ENCODE peak calls at places on chromosomes 7 and 10, in ten cellular contexts. One of them, this sample, is unnamed.

GRCh38 chr7:127474457-127474856 is 81.9 kb upstream of the ZNF800 start:
- DNase-seq in AG04449: no peak
- DNase-seq in NCI-H1436: no peak
- DNase-seq in EL: no peak
- DNase-seq in Caki2: no peak
- DNase-seq in fibroblast of lung: peak; percentile 11
- DNase-seq in kidney: no peak
- DNase-seq in HT1080: no peak
- DNase-seq in activated CD4-positive, alpha-beta T cell treated with anti-CD3 and anti-CD28 coated beads, Interleukin-2, amount 50 U/mL, for 1 hour: no peak
- DNase-seq in brain microvascular endothelial cell: no peak
- DNase-seq in this sample: no peak

GRCh38 chr10:131277969-131278368 is 33.6 kb downstream of the TCERG1L start:
- DNase-seq in AG04449: no peak
- DNase-seq in NCI-H1436: no peak
- DNase-seq in EL: no peak
- DNase-seq in Caki2: no peak
- DNase-seq in fibroblast of lung: no peak
- DNase-seq in kidney: no peak
- DNase-seq in HT1080: no peak
- DNase-seq in activated CD4-positive, alpha-beta T cell treated with anti-CD3 and anti-CD28 coated beads, Interleukin-2, amount 50 U/mL, for 1 hour: no peak
- DNase-seq in brain microvascular endothelial cell: no peak
- DNase-seq in this sample: no peak

GRCh38 chr7:50690541-50691011 is 92.1 kb downstream of the GRB10 start:
- DNase-seq in AG04449: no peak
- DNase-seq in NCI-H1436: no peak
- DNase-seq in EL: no peak
- DNase-seq in Caki2: no peak
- DNase-seq in fibroblast of lung: peak; percentile 52
- DNase-seq in kidney: no peak
- DNase-seq in HT1080: no peak
- DNase-seq in activated CD4-positive, alpha-beta T cell treated with anti-CD3 and anti-CD28 coated beads, Interleukin-2, amount 50 U/mL, for 1 hour: no peak
- DNase-seq in brain microvascular endothelial cell: no peak
- DNase-seq in this sample: peak; percentile 85

GRCh38 chr10:110501142-110501937 is 3.6 kb downstream of the DUSP5 start:
- DNase-seq in AG04449: no peak
- DNase-seq in NCI-H1436: no peak
- DNase-seq in EL: peak; percentile 97
- DNase-seq in Caki2: peak; percentile 91
- DNase-seq in fibroblast of lung: peak; percentile 94
- DNase-seq in kidney: peak; percentile 95
- DNase-seq in HT1080: peak; percentile 98
- DNase-seq in activated CD4-positive, alpha-beta T cell treated with anti-CD3 and anti-CD28 coated beads, Interleukin-2, amount 50 U/mL, for 1 hour: peak; percentile 40
- DNase-seq in brain microvascular endothelial cell: peak; percentile 95
- DNase-seq in this sample: peak; percentile 30

GRCh38 chr7:127056202-127056601 is 196.5 kb downstream of the GRM8 start:
- DNase-seq in AG04449: no peak
- DNase-seq in NCI-H1436: no peak
- DNase-seq in EL: no peak
- DNase-seq in Caki2: no peak
- DNase-seq in fibroblast of lung: no peak
- DNase-seq in kidney: no peak
- DNase-seq in HT1080: no peak
- DNase-seq in activated CD4-positive, alpha-beta T cell treated with anti-CD3 and anti-CD28 coated beads, Interleukin-2, amount 50 U/mL, for 1 hour: no peak
- DNase-seq in brain microvascular endothelial cell: no peak
- DNase-seq in this sample: no peak

GRCh38 chr7:68276725-68277124 is 1280.1 kb downstream of the TYW1 start:
- DNase-seq in AG04449: no peak
- DNase-seq in NCI-H1436: no peak
- DNase-seq in EL: no peak
- DNase-seq in Caki2: no peak
- DNase-seq in fibroblast of lung: no peak
- DNase-seq in kidney: no peak
- DNase-seq in HT1080: no peak
- DNase-seq in activated CD4-positive, alpha-beta T cell treated with anti-CD3 and anti-CD28 coated beads, Interleukin-2, amount 50 U/mL, for 1 hour: no peak
- DNase-seq in brain microvascular endothelial cell: no peak
- DNase-seq in this sample: no peak

GRCh38 chr10:17216217-17216900 is 11.7 kb upstream of the VIM start:
- DNase-seq in AG04449: peak; percentile 97
- DNase-seq in NCI-H1436: no peak
- DNase-seq in EL: peak; percentile 93
- DNase-seq in Caki2: peak; percentile 96
- DNase-seq in fibroblast of lung: peak; percentile 100
- DNase-seq in kidney: no peak
- DNase-seq in HT1080: peak; percentile 99
- DNase-seq in activated CD4-positive, alpha-beta T cell treated with anti-CD3 and anti-CD28 coated beads, Interleukin-2, amount 50 U/mL, for 1 hour: no peak
- DNase-seq in brain microvascular endothelial cell: peak; percentile 95
- DNase-seq in this sample: no peak

GRCh38 chr10:73556855-73557254 is 34.3 kb downstream of the USP54 start:
- DNase-seq in AG04449: no peak
- DNase-seq in NCI-H1436: no peak
- DNase-seq in EL: no peak
- DNase-seq in Caki2: no peak
- DNase-seq in fibroblast of lung: no peak
- DNase-seq in kidney: no peak
- DNase-seq in HT1080: no peak
- DNase-seq in activated CD4-positive, alpha-beta T cell treated with anti-CD3 and anti-CD28 coated beads, Interleukin-2, amount 50 U/mL, for 1 hour: no peak
- DNase-seq in brain microvascular endothelial cell: no peak
- DNase-seq in this sample: no peak

GRCh38 chr10:49649936-49650723 is 29.3 kb upstream of the C10orf53 start:
- DNase-seq in AG04449: no peak
- DNase-seq in NCI-H1436: no peak
- DNase-seq in EL: no peak
- DNase-seq in Caki2: no peak
- DNase-seq in fibroblast of lung: no peak
- DNase-seq in kidney: no peak
- DNase-seq in HT1080: no peak
- DNase-seq in activated CD4-positive, alpha-beta T cell treated with anti-CD3 and anti-CD28 coated beads, Interleukin-2, amount 50 U/mL, for 1 hour: no peak
- DNase-seq in brain microvascular endothelial cell: no peak
- DNase-seq in this sample: no peak

GRCh38 chr7:133512560-133512959 is 259.7 kb downstream of the EXOC4 start:
- DNase-seq in AG04449: peak; percentile 59
- DNase-seq in NCI-H1436: no peak
- DNase-seq in EL: peak; percentile 81
- DNase-seq in Caki2: peak; percentile 67
- DNase-seq in fibroblast of lung: peak; percentile 98
- DNase-seq in kidney: no peak
- DNase-seq in HT1080: peak; percentile 93
- DNase-seq in activated CD4-positive, alpha-beta T cell treated with anti-CD3 and anti-CD28 coated beads, Interleukin-2, amount 50 U/mL, for 1 hour: no peak
- DNase-seq in brain microvascular endothelial cell: peak; percentile 84
- DNase-seq in this sample: no peak

GRCh38 chr10:100222529-100222928 is 6.9 kb downstream of the CHUK start:
- DNase-seq in AG04449: no peak
- DNase-seq in NCI-H1436: no peak
- DNase-seq in EL: no peak
- DNase-seq in Caki2: no peak
- DNase-seq in fibroblast of lung: no peak
- DNase-seq in kidney: no peak
- DNase-seq in HT1080: no peak
- DNase-seq in activated CD4-positive, alpha-beta T cell treated with anti-CD3 and anti-CD28 coated beads, Interleukin-2, amount 50 U/mL, for 1 hour: no peak
- DNase-seq in brain microvascular endothelial cell: no peak
- DNase-seq in this sample: no peak

GRCh38 chr10:124605001-124605370 is 139.2 kb downstream of the FAM53B start:
- DNase-seq in AG04449: no peak
- DNase-seq in NCI-H1436: no peak
- DNase-seq in EL: no peak
- DNase-seq in Caki2: no peak
- DNase-seq in fibroblast of lung: no peak
- DNase-seq in kidney: no peak
- DNase-seq in HT1080: no peak
- DNase-seq in activated CD4-positive, alpha-beta T cell treated with anti-CD3 and anti-CD28 coated beads, Interleukin-2, amount 50 U/mL, for 1 hour: no peak
- DNase-seq in brain microvascular endothelial cell: no peak
- DNase-seq in this sample: no peak

GRCh38 chr10:63819753-63820347 is 298.6 kb downstream of the REEP3 start:
- DNase-seq in AG04449: peak; percentile 12
- DNase-seq in NCI-H1436: peak; percentile 6
- DNase-seq in EL: peak; percentile 55
- DNase-seq in Caki2: peak; percentile 28
- DNase-seq in fibroblast of lung: peak; percentile 59
- DNase-seq in kidney: peak; percentile 80
- DNase-seq in HT1080: peak; percentile 34
- DNase-seq in activated CD4-positive, alpha-beta T cell treated with anti-CD3 and anti-CD28 coated beads, Interleukin-2, amount 50 U/mL, for 1 hour: no peak
- DNase-seq in brain microvascular endothelial cell: peak; percentile 81
- DNase-seq in this sample: peak; percentile 16

GRCh38 chr7:76515999-76516443 is 5.7 kb downstream of the UPK3B start:
- DNase-seq in AG04449: no peak
- DNase-seq in NCI-H1436: peak; percentile 33
- DNase-seq in EL: peak; percentile 57
- DNase-seq in Caki2: peak; percentile 44
- DNase-seq in fibroblast of lung: peak; percentile 47
- DNase-seq in kidney: no peak
- DNase-seq in HT1080: no peak
- DNase-seq in activated CD4-positive, alpha-beta T cell treated with anti-CD3 and anti-CD28 coated beads, Interleukin-2, amount 50 U/mL, for 1 hour: peak; percentile 48
- DNase-seq in brain microvascular endothelial cell: peak; percentile 36
- DNase-seq in this sample: peak; percentile 69

GRCh38 chr7:139092090-139092796 is 17.3 kb downstream of the ZC3HAV1 start:
- DNase-seq in AG04449: no peak
- DNase-seq in NCI-H1436: no peak
- DNase-seq in EL: no peak
- DNase-seq in Caki2: no peak
- DNase-seq in fibroblast of lung: no peak
- DNase-seq in kidney: no peak
- DNase-seq in HT1080: no peak
- DNase-seq in activated CD4-positive, alpha-beta T cell treated with anti-CD3 and anti-CD28 coated beads, Interleukin-2, amount 50 U/mL, for 1 hour: no peak
- DNase-seq in brain microvascular endothelial cell: no peak
- DNase-seq in this sample: no peak

GRCh38 chr7:150325110-150325611 is 1.8 kb upstream of the ACTR3C start:
- DNase-seq in AG04449: no peak
- DNase-seq in NCI-H1436: no peak
- DNase-seq in EL: no peak
- DNase-seq in Caki2: no peak
- DNase-seq in fibroblast of lung: peak; percentile 77
- DNase-seq in kidney: no peak
- DNase-seq in HT1080: no peak
- DNase-seq in activated CD4-positive, alpha-beta T cell treated with anti-CD3 and anti-CD28 coated beads, Interleukin-2, amount 50 U/mL, for 1 hour: no peak
- DNase-seq in brain microvascular endothelial cell: no peak
- DNase-seq in this sample: no peak

GRCh38 chr7:70620333-70621055 is 511.4 kb upstream of the GALNT17 start:
- DNase-seq in AG04449: no peak
- DNase-seq in NCI-H1436: no peak
- DNase-seq in EL: no peak
- DNase-seq in Caki2: no peak
- DNase-seq in fibroblast of lung: no peak
- DNase-seq in kidney: no peak
- DNase-seq in HT1080: no peak
- DNase-seq in activated CD4-positive, alpha-beta T cell treated with anti-CD3 and anti-CD28 coated beads, Interleukin-2, amount 50 U/mL, for 1 hour: no peak
- DNase-seq in brain microvascular endothelial cell: no peak
- DNase-seq in this sample: no peak

GRCh38 chr10:13152286-13152685 is 9.1 kb upstream of the MCM10 start:
- DNase-seq in AG04449: no peak
- DNase-seq in NCI-H1436: no peak
- DNase-seq in EL: no peak
- DNase-seq in Caki2: no peak
- DNase-seq in fibroblast of lung: no peak
- DNase-seq in kidney: no peak
- DNase-seq in HT1080: no peak
- DNase-seq in activated CD4-positive, alpha-beta T cell treated with anti-CD3 and anti-CD28 coated beads, Interleukin-2, amount 50 U/mL, for 1 hour: no peak
- DNase-seq in brain microvascular endothelial cell: no peak
- DNase-seq in this sample: no peak

GRCh38 chr7:28572321-28573058 is 160.2 kb downstream of the CREB5 start:
- DNase-seq in AG04449: no peak
- DNase-seq in NCI-H1436: peak; percentile 76
- DNase-seq in EL: no peak
- DNase-seq in Caki2: peak; percentile 77
- DNase-seq in fibroblast of lung: no peak
- DNase-seq in kidney: no peak
- DNase-seq in HT1080: no peak
- DNase-seq in activated CD4-positive, alpha-beta T cell treated with anti-CD3 and anti-CD28 coated beads, Interleukin-2, amount 50 U/mL, for 1 hour: no peak
- DNase-seq in brain microvascular endothelial cell: no peak
- DNase-seq in this sample: no peak

GRCh38 chr10:95193856-95194431 is at the start of gene ACSM6:
- DNase-seq in AG04449: no peak
- DNase-seq in NCI-H1436: no peak
- DNase-seq in EL: no peak
- DNase-seq in Caki2: no peak
- DNase-seq in fibroblast of lung: no peak
- DNase-seq in kidney: no peak
- DNase-seq in HT1080: no peak
- DNase-seq in activated CD4-positive, alpha-beta T cell treated with anti-CD3 and anti-CD28 coated beads, Interleukin-2, amount 50 U/mL, for 1 hour: no peak
- DNase-seq in brain microvascular endothelial cell: no peak
- DNase-seq in this sample: no peak

GRCh38 chr7:27210441-27211083 is 10.7 kb upstream of the HOXA13 start:
- DNase-seq in AG04449: no peak
- DNase-seq in NCI-H1436: no peak
- DNase-seq in EL: peak; percentile 54
- DNase-seq in Caki2: peak; percentile 57
- DNase-seq in fibroblast of lung: peak; percentile 27
- DNase-seq in kidney: no peak
- DNase-seq in HT1080: peak; percentile 31
- DNase-seq in activated CD4-positive, alpha-beta T cell treated with anti-CD3 and anti-CD28 coated beads, Interleukin-2, amount 50 U/mL, for 1 hour: peak; percentile 43
- DNase-seq in brain microvascular endothelial cell: peak; percentile 40
- DNase-seq in this sample: peak; percentile 81

GRCh38 chr7:157294773-157295172 is 42.0 kb upstream of the DNAJB6 start:
- DNase-seq in AG04449: no peak
- DNase-seq in NCI-H1436: no peak
- DNase-seq in EL: no peak
- DNase-seq in Caki2: no peak
- DNase-seq in fibroblast of lung: no peak
- DNase-seq in kidney: no peak
- DNase-seq in HT1080: no peak
- DNase-seq in activated CD4-positive, alpha-beta T cell treated with anti-CD3 and anti-CD28 coated beads, Interleukin-2, amount 50 U/mL, for 1 hour: no peak
- DNase-seq in brain microvascular endothelial cell: no peak
- DNase-seq in this sample: no peak

GRCh38 chr7:105016083-105017075 is 2.4 kb downstream of the KMT2E start:
- DNase-seq in AG04449: no peak
- DNase-seq in NCI-H1436: no peak
- DNase-seq in EL: peak; percentile 61
- DNase-seq in Caki2: no peak
- DNase-seq in fibroblast of lung: peak; percentile 76
- DNase-seq in kidney: no peak
- DNase-seq in HT1080: no peak
- DNase-seq in activated CD4-positive, alpha-beta T cell treated with anti-CD3 and anti-CD28 coated beads, Interleukin-2, amount 50 U/mL, for 1 hour: no peak
- DNase-seq in brain microvascular endothelial cell: no peak
- DNase-seq in this sample: no peak

GRCh38 chr10:129844191-129844590 is 119.9 kb downstream of the EBF3 start:
- DNase-seq in AG04449: no peak
- DNase-seq in NCI-H1436: no peak
- DNase-seq in EL: no peak
- DNase-seq in Caki2: no peak
- DNase-seq in fibroblast of lung: no peak
- DNase-seq in kidney: no peak
- DNase-seq in HT1080: no peak
- DNase-seq in activated CD4-positive, alpha-beta T cell treated with anti-CD3 and anti-CD28 coated beads, Interleukin-2, amount 50 U/mL, for 1 hour: no peak
- DNase-seq in brain microvascular endothelial cell: no peak
- DNase-seq in this sample: no peak

GRCh38 chr10:111646021-111646420 is 537.5 kb downstream of the GPAM start:
- DNase-seq in AG04449: no peak
- DNase-seq in NCI-H1436: no peak
- DNase-seq in EL: no peak
- DNase-seq in Caki2: no peak
- DNase-seq in fibroblast of lung: no peak
- DNase-seq in kidney: no peak
- DNase-seq in HT1080: no peak
- DNase-seq in activated CD4-positive, alpha-beta T cell treated with anti-CD3 and anti-CD28 coated beads, Interleukin-2, amount 50 U/mL, for 1 hour: no peak
- DNase-seq in brain microvascular endothelial cell: no peak
- DNase-seq in this sample: no peak

GRCh38 chr7:36171503-36171902 is 18.4 kb downstream of the EEPD1 start:
- DNase-seq in AG04449: no peak
- DNase-seq in NCI-H1436: no peak
- DNase-seq in EL: no peak
- DNase-seq in Caki2: no peak
- DNase-seq in fibroblast of lung: no peak
- DNase-seq in kidney: no peak
- DNase-seq in HT1080: no peak
- DNase-seq in activated CD4-positive, alpha-beta T cell treated with anti-CD3 and anti-CD28 coated beads, Interleukin-2, amount 50 U/mL, for 1 hour: no peak
- DNase-seq in brain microvascular endothelial cell: no peak
- DNase-seq in this sample: no peak

GRCh38 chr10:71776528-71776927 is 3.2 kb upstream of the VSIR start:
- DNase-seq in AG04449: no peak
- DNase-seq in NCI-H1436: no peak
- DNase-seq in EL: no peak
- DNase-seq in Caki2: no peak
- DNase-seq in fibroblast of lung: no peak
- DNase-seq in kidney: peak; percentile 33
- DNase-seq in HT1080: no peak
- DNase-seq in activated CD4-positive, alpha-beta T cell treated with anti-CD3 and anti-CD28 coated beads, Interleukin-2, amount 50 U/mL, for 1 hour: no peak
- DNase-seq in brain microvascular endothelial cell: no peak
- DNase-seq in this sample: no peak